ENCODE peak calls at places on chromosomes 12 and 14, in four cellular contexts. W is lung, G is GM12864, M is spleen. J is an unnamed sample.

GRCh38 chr12:12701457-12701856 is 5.5 kb upstream of the GPR19 start:
- DNase-seq in W (no peak), G (no peak), M (no peak), J (no peak)

GRCh38 chr12:67991158-67991557 is 1.9 kb downstream of the IFNG-AS1 start:
- DNase-seq in W (no peak), G (peak; percentile 49), M (peak; percentile 75), J (peak; percentile 24)

GRCh38 chr12:52395761-52396434 is 10.2 kb downstream of the KRT82 start:
- DNase-seq in W (no peak), G (no peak), M (peak; percentile 63), J (no peak)

GRCh38 chr12:123238961-123239360 is 5.7 kb downstream of the MTRFR start:
- DNase-seq in W (no peak), G (no peak), M (no peak), J (no peak)

GRCh38 chr12:50647031-50647430 is 116.9 kb upstream of the ATF1 start:
- DNase-seq in W (no peak), G (no peak), M (no peak), J (no peak)

GRCh38 chr12:18468521-18469075 is 207.3 kb downstream of the PIK3C2G start:
- DNase-seq in W (no peak), G (no peak), M (no peak), J (no peak)

GRCh38 chr12:58814036-58814435 is 106.3 kb downstream of the LRIG3 start:
- DNase-seq in W (no peak), G (no peak), M (no peak), J (no peak)

GRCh38 chr12:97960741-97961608 is 498.4 kb downstream of the RMST start:
- DNase-seq in W (peak; percentile 36), G (peak; percentile 13), M (no peak), J (peak; percentile 20)

GRCh38 chr14:30610719-30611388 is 11.3 kb upstream of the SCFD1 start:
- DNase-seq in W (peak; percentile 61), G (no peak), M (no peak), J (peak; percentile 10)

GRCh38 chr14:94632305-94632590 is 20.1 kb downstream of the SERPINA3 start:
- DNase-seq in W (no peak), G (no peak), M (no peak), J (no peak)

GRCh38 chr14:24057271-24057670 is 5.5 kb downstream of the CARMIL3 start:
- DNase-seq in W (no peak), G (no peak), M (peak; percentile 59), J (no peak)

GRCh38 chr14:61753631-61754030 is 8.6 kb upstream of the SNAPC1 start:
- DNase-seq in W (no peak), G (no peak), M (no peak), J (no peak)
- TF ChIP-seq CTCF in W (no peak), G (peak; percentile 44), M (no peak), J (peak; percentile 24)

DNA sequence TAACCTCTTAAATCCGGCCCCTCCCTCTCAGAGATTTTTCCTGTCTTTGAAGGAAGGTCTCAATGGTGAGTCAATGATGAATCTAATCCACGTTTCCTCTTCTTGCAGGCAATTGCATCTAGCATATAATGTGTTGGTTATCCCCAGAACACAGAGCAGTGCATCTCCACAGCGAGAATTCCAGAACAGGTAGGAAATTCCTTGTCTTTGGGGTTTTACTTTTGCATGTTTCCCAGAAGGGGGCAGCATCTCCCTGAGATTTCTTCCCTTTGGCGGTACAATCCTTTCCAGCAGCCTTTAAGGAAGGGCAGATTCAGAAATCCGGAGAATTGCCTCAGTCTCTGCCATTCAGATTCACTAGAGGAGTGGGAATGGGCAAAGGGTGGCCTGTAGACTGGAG is 128.0 kb downstream of the KCNA5 start:
- DNase-seq in W (peak; percentile 32), G (no peak), M (no peak), J (no peak)
- TF ChIP-seq CTCF in W (peak; percentile 21), G (peak; percentile 47), M (peak; percentile 43), J (peak; percentile 31)

DNA sequence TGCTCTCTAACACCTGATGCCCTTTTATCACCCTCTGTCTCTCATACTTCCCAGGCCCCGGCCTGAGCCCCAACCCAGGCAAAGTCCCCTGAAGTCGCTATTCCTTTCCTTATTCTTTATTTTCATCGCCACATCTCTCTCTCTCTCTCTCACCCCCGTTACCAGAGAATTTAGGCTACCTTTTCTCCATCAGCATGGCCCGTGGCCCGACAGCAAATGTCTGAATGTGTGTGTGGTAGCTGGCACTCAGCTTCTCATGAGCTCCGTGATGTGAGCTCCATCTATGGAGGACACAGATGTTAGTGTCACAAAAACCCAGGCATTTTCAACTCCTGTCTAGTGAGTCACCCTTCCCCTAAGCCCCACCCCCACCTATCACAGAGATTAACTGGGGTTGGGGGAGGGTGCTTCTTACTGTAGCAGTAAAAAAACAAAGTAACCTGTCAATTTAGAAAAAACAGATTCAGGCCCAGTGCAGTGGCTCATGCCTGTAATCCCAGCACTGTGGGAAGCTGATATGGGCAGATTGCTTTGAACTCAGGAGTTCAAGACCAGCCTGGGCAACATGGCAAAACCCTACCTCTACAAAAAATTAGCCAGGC is 53.8 kb downstream of the VCPKMT start:
- DNase-seq in W (no peak), G (no peak), M (peak; percentile 78), J (peak; percentile 70)
- TF ChIP-seq CTCF in W (no peak), G (no peak), M (no peak), J (peak; percentile 24)

GRCh38 chr14:104734051-104734587 is 10.1 kb downstream of the ADSS1 start:
- DNase-seq in W (no peak), G (no peak), M (no peak), J (no peak)

GRCh38 chr14:104732931-104733681 is 9.1 kb downstream of the ADSS1 start:
- DNase-seq in W (no peak), G (no peak), M (no peak), J (no peak)

GRCh38 chr14:104734991-104735779 is 11.2 kb downstream of the ADSS1 start:
- DNase-seq in W (no peak), G (no peak), M (no peak), J (no peak)

GRCh38 chr14:104735830-104736642 is 12.0 kb downstream of the ADSS1 start:
- DNase-seq in W (peak; percentile 75), G (no peak), M (peak; percentile 92), J (no peak)

GRCh38 chr14:104734601-104734990 is 10.6 kb downstream of the ADSS1 start:
- DNase-seq in W (no peak), G (no peak), M (no peak), J (no peak)
- TF ChIP-seq CTCF in W (no peak), G (no peak), M (no peak), J (no peak)

GRCh38 chr14:86464386-86464785 is 934.4 kb downstream of the FLRT2 start:
- DNase-seq in W (no peak), G (no peak), M (no peak), J (no peak)

GRCh38 chr14:86457729-86458128 is 927.8 kb downstream of the FLRT2 start:
- DNase-seq in W (no peak), G (no peak), M (no peak), J (no peak)

GRCh38 chr14:86462193-86462592 is 932.2 kb downstream of the FLRT2 start:
- DNase-seq in W (no peak), G (no peak), M (no peak), J (no peak)
- TF ChIP-seq CTCF in W (no peak), G (no peak), M (no peak), J (peak; percentile 31)